ENCODE peak calls at places on chromosomes 4 and X, in six cellular contexts. M is WTC11, D is K562, H is HCT116, J is GM12878, C is HepG2. O is an unnamed sample.

GRCh38 chrX:19272452-19272851 is 71.3 kb upstream of the PDHA1 start:
- DNase-seq in M (no peak), D (no peak), H (no peak), J (peak), C (no peak), O (no peak)

GRCh38 chrX:10172867-10173266 is 16.1 kb downstream of the CLCN4 start:
- DNase-seq in M (peak), D (no peak), H (no peak), J (no peak), C (no peak), O (no peak)

GRCh38 chr4:52995341-52996030 is 133.4 kb downstream of the RASL11B start:
- DNase-seq in M (no peak), D (no peak), H (no peak), J (no peak), C (no peak), O (no peak)

GRCh38 chrX:38628587-38628986 is 67.2 kb downstream of the TSPAN7 start:
- DNase-seq in M (no peak), D (no peak), H (no peak), J (no peak), C (no peak), O (no peak)

GRCh38 chr4:170805352-170805751 is 715.6 kb upstream of the AADAT start:
- DNase-seq in M (peak), D (no peak), H (no peak), J (no peak), C (peak), O (no peak)

GRCh38 chrX:15973299-15973698 is 118.7 kb upstream of the AP1S2 start:
- DNase-seq in M (peak), D (peak), H (peak), J (peak), C (peak), O (no peak)

GRCh38 chr4:89296399-89296798 is 11.2 kb downstream of the GPRIN3 start:
- DNase-seq in M (no peak), D (no peak), H (no peak), J (no peak), C (peak), O (no peak)

GRCh38 chr4:10204401-10205058 is 87.9 kb upstream of the WDR1 start:
- DNase-seq in M (no peak), D (no peak), H (no peak), J (no peak), C (no peak), O (no peak)

GRCh38 chr4:92091335-92091734 is 212.4 kb upstream of the GRID2 start:
- DNase-seq in M (peak), D (no peak), H (no peak), J (no peak), C (peak), O (peak)

GRCh38 chr4:74018771-74019170 is 19.7 kb downstream of the CXCL3 start:
- DNase-seq in M (no peak), D (no peak), H (no peak), J (no peak), C (no peak), O (no peak)

GRCh38 chrX:22430701-22431100 is 158.0 kb downstream of the CBLL2 start:
- DNase-seq in M (no peak), D (no peak), H (no peak), J (no peak), C (no peak), O (no peak)

GRCh38 chrX:120457766-120458180 is 11.3 kb downstream of the LAMP2 start:
- DNase-seq in M (no peak), D (no peak), H (no peak), J (peak), C (no peak), O (no peak)

GRCh38 chr4:57426779-57427395 is 316.7 kb upstream of the IGFBP7 start:
- DNase-seq in M (peak), D (peak), H (peak), J (no peak), C (peak), O (peak)

GRCh38 chr4:138226351-138226750 is 15.8 kb downstream of the SLC7A11 start:
- DNase-seq in M (no peak), D (no peak), H (no peak), J (no peak), C (no peak), O (no peak)

GRCh38 chrX:45903781-45904201 is 641.4 kb downstream of the ZNF674 start:
- DNase-seq in M (peak), D (no peak), H (no peak), J (no peak), C (no peak), O (no peak)

GRCh38 chr4:141080668-141081067 is 52.6 kb downstream of the RNF150 start:
- DNase-seq in M (no peak), D (no peak), H (no peak), J (no peak), C (no peak), O (no peak)

GRCh38 chr4:68594678-68595077 is 18.6 kb upstream of the UGT2B17 start:
- DNase-seq in M (no peak), D (no peak), H (no peak), J (no peak), C (no peak), O (no peak)

GRCh38 chr4:68591204-68591603 is 15.1 kb upstream of the UGT2B17 start:
- DNase-seq in M (no peak), D (no peak), H (no peak), J (no peak), C (no peak), O (no peak)

GRCh38 chr4:68592673-68593072 is 16.6 kb upstream of the UGT2B17 start:
- DNase-seq in M (no peak), D (no peak), H (no peak), J (no peak), C (no peak), O (no peak)

GRCh38 chr4:68589790-68590189 is 13.7 kb upstream of the UGT2B17 start:
- DNase-seq in M (no peak), D (no peak), H (no peak), J (no peak), C (no peak), O (no peak)
- TF ChIP-seq ATF3 in M (no peak), D (no peak), H (no peak), J (no peak), C (no peak), O (no peak)

GRCh38 chrX:95291561-95291960 is 1393.1 kb upstream of the DIAPH2 start:
- DNase-seq in M (no peak), D (no peak), H (no peak), J (no peak), C (no peak), O (no peak)

GRCh38 chrX:95290455-95290854 is 1394.2 kb upstream of the DIAPH2 start:
- DNase-seq in M (no peak), D (no peak), H (no peak), J (no peak), C (no peak), O (peak)
- TF ChIP-seq ATF3 in M (no peak), D (no peak), H (no peak), J (no peak), C (no peak), O (no peak)

DNA sequence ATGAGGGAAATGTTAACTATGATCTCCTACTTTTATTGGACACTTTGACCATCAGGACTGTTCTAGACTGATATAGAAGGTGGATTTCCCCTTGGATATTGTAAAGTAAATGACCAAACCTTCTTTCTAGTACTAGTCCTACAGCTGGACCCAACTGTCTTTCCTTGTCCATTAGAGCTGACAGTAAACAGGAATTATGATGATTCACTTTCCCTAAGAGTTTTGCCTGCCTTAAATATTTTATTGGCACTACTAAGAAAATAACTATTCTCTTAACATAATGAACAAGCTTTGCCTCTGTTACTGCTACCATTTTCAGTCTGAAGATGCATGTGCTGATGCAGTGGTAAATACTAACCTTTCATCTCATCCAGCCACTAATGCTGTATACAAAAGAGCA is 915.4 kb downstream of the CENPC start:
- DNase-seq in M (no peak), D (no peak), H (no peak), J (no peak), C (no peak), O (no peak)
- TF ChIP-seq ATF3 in M (no peak), D (no peak), H (no peak), J (no peak), C (no peak), O (no peak)

DNA sequence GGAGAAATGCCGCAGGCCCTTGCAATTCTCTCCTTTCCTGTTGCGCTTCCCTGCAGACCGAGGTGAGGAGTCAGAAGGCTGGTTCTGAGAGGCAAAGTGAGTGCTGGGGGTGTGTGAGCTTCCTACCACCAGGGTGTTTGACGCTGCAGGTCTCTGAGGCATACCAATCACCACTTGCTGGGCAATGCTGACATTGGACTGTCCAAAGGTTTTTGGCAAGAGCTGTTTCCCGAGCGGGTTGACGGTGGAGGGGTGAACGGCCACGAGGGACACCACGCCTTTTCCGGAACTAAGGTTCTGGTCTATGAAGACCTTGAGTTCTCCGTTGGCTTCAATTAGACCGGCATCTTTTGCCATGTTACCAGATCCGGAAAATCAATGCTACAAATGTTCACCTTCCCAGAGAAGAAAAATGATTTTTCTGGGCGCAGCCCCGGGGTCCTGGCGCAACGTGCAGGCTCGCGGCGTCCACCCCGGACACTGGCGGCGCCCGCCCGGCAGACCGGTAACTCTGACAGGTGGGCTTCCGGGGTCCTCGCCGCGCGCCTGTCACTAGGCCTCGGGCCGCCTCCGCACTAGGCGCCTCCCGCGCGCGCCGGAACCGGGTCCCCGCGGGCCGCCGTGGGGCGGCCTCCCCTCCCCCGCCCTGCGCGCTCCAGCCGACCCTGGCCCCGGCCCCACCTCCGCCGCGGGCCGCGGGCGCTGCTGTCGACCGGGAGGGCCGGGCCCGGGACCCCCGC is 44.9 kb upstream of the FAM47C start:
- DNase-seq in M (no peak), D (no peak), H (no peak), J (no peak), C (no peak), O (no peak)
- TF ChIP-seq ATF3 in M (no peak), D (no peak), H (no peak), J (no peak), C (no peak), O (no peak)

GRCh38 chr4:185344743-185345538 is 50.8 kb downstream of the LRP2BP start:
- DNase-seq in M (no peak), D (no peak), H (no peak), J (peak), C (no peak), O (no peak)
- TF ChIP-seq ATF3 in M (no peak), D (peak), H (no peak), J (no peak), C (no peak), O (no peak)

DNA sequence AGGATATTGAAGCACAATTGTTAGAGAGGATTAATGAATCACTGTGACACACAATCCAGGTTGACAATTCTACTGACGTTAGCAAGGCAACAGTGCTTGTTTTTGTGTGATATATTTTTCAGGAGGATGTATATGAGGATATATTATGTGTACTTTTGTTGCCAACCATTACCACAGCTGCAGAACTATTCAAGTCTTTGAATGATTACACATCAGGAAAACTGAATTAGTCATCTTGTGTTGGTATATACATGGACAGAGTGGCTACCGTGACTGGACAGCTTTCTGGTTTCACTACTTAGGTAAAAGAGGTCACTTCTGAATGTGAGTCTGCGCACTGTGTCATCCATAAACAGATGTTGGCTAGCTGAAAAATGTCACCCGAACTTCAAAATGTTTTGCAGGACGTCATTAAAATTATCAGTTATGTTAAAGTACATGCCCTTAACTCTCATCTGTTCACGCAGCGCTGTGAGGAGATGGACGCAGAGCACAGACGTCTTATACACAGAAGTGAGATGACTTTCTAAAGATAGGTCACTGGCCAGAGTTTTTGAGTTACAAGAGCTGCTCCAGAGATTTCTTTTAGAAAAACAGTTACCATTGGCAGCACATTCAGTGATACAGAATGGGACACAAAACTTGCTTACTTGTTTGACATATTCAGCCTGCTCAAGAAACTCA is 69.0 kb downstream of the MRPL1 start:
- DNase-seq in M (no peak), D (no peak), H (no peak), J (no peak), C (no peak), O (no peak)
- TF ChIP-seq ATF3 in M (no peak), D (no peak), H (no peak), J (no peak), C (no peak), O (no peak)

GRCh38 chr4:154614306-154614705 is 1.9 kb upstream of the FGG start:
- DNase-seq in M (no peak), D (no peak), H (no peak), J (no peak), C (no peak), O (no peak)

GRCh38 chr4:154616731-154617130 is 4.3 kb upstream of the FGG start:
- DNase-seq in M (no peak), D (no peak), H (no peak), J (peak), C (no peak), O (no peak)

GRCh38 chr4:154617820-154618317 is 5.4 kb upstream of the FGG start:
- DNase-seq in M (no peak), D (no peak), H (no peak), J (no peak), C (peak), O (no peak)

GRCh38 chr4:154615211-154615610 is 2.8 kb upstream of the FGG start:
- DNase-seq in M (no peak), D (no peak), H (no peak), J (no peak), C (no peak), O (no peak)

GRCh38 chr4:154616287-154616686 is 3.8 kb upstream of the FGG start:
- DNase-seq in M (no peak), D (no peak), H (no peak), J (no peak), C (no peak), O (no peak)
- TF ChIP-seq ATF3 in M (no peak), D (no peak), H (no peak), J (no peak), C (no peak), O (no peak)

GRCh38 chrX:74448669-74449068 is 27.4 kb downstream of the SLC16A2 start:
- DNase-seq in M (no peak), D (no peak), H (no peak), J (no peak), C (no peak), O (no peak)

GRCh38 chrX:74450803-74451449 is 29.6 kb downstream of the SLC16A2 start:
- DNase-seq in M (no peak), D (no peak), H (peak), J (no peak), C (no peak), O (no peak)

GRCh38 chrX:74451450-74452198 is 30.3 kb downstream of the SLC16A2 start:
- DNase-seq in M (no peak), D (no peak), H (no peak), J (no peak), C (no peak), O (no peak)

GRCh38 chrX:74449322-74449936 is 28.1 kb downstream of the SLC16A2 start:
- DNase-seq in M (no peak), D (no peak), H (peak), J (no peak), C (no peak), O (no peak)

GRCh38 chrX:74449937-74450330 is 28.6 kb downstream of the SLC16A2 start:
- DNase-seq in M (no peak), D (no peak), H (no peak), J (no peak), C (no peak), O (no peak)
- TF ChIP-seq ATF3 in M (no peak), D (no peak), H (no peak), J (no peak), C (no peak), O (no peak)